ENCODE peak calls at places on chromosome 21, in five cellular contexts. One of them, this sample, is unnamed.

GRCh38 chr21:18869105-18869504 is 465.5 kb upstream of the TMPRSS15 start:
- DNase-seq in prostate gland: no peak
- DNase-seq in stomach: no peak
- DNase-seq in adrenal gland: no peak
- DNase-seq in tibial nerve: no peak
- DNase-seq in this sample: no peak

GRCh38 chr21:32771134-32771523 is 426 bp downstream of the PAXBP1 start:
- DNase-seq in prostate gland: peak
- DNase-seq in stomach: peak
- DNase-seq in adrenal gland: peak
- DNase-seq in tibial nerve: peak
- DNase-seq in this sample: peak

GRCh38 chr21:25639922-25640670 is 1.0 kb downstream of the JAM2 start:
- DNase-seq in prostate gland: peak
- DNase-seq in stomach: no peak
- DNase-seq in adrenal gland: peak
- DNase-seq in tibial nerve: peak
- DNase-seq in this sample: no peak

GRCh38 chr21:46187814-46188213 is 3.6 kb upstream of the SPATC1L start:
- DNase-seq in prostate gland: no peak
- DNase-seq in stomach: no peak
- DNase-seq in adrenal gland: no peak
- DNase-seq in tibial nerve: no peak
- DNase-seq in this sample: no peak

GRCh38 chr21:35611752-35612151 is 448.6 kb downstream of the SETD4 start:
- DNase-seq in prostate gland: no peak
- DNase-seq in stomach: no peak
- DNase-seq in adrenal gland: no peak
- DNase-seq in tibial nerve: no peak
- DNase-seq in this sample: no peak

GRCh38 chr21:32468567-32469175 is 56.2 kb downstream of the EVA1C start:
- DNase-seq in prostate gland: no peak
- DNase-seq in stomach: no peak
- DNase-seq in adrenal gland: no peak
- DNase-seq in tibial nerve: no peak
- DNase-seq in this sample: no peak

GRCh38 chr21:25709684-25710265 is 24.9 kb downstream of the ATP5PF start:
- DNase-seq in prostate gland: no peak
- DNase-seq in stomach: no peak
- DNase-seq in adrenal gland: no peak
- DNase-seq in tibial nerve: no peak
- DNase-seq in this sample: no peak

GRCh38 chr21:36627242-36627641 is 71.7 kb upstream of the SIM2 start:
- DNase-seq in prostate gland: no peak
- DNase-seq in stomach: no peak
- DNase-seq in adrenal gland: no peak
- DNase-seq in tibial nerve: no peak
- DNase-seq in this sample: no peak

GRCh38 chr21:36927718-36928117 is 38.8 kb downstream of the HLCS start:
- DNase-seq in prostate gland: peak
- DNase-seq in stomach: peak
- DNase-seq in adrenal gland: peak
- DNase-seq in tibial nerve: peak
- DNase-seq in this sample: peak

GRCh38 chr21:46304437-46304836 is 18.3 kb downstream of the YBEY start:
- DNase-seq in prostate gland: no peak
- DNase-seq in stomach: no peak
- DNase-seq in adrenal gland: no peak
- DNase-seq in tibial nerve: no peak
- DNase-seq in this sample: no peak

GRCh38 chr21:33561373-33561772 is 18.5 kb downstream of the SON start:
- DNase-seq in prostate gland: no peak
- DNase-seq in stomach: no peak
- DNase-seq in adrenal gland: no peak
- DNase-seq in tibial nerve: no peak
- DNase-seq in this sample: no peak

GRCh38 chr21:33025106-33025470 is 647 bp upstream of the OLIG2 start:
- DNase-seq in prostate gland: no peak
- DNase-seq in stomach: no peak
- DNase-seq in adrenal gland: no peak
- DNase-seq in tibial nerve: no peak
- DNase-seq in this sample: no peak

GRCh38 chr21:36104306-36105300 is 30.3 kb upstream of the CBR3 start:
- DNase-seq in prostate gland: no peak
- DNase-seq in stomach: peak
- DNase-seq in adrenal gland: peak
- DNase-seq in tibial nerve: peak
- DNase-seq in this sample: no peak

GRCh38 chr21:44434568-44434925 is 20.8 kb upstream of the LRRC3 start:
- DNase-seq in prostate gland: no peak
- DNase-seq in stomach: no peak
- DNase-seq in adrenal gland: peak
- DNase-seq in tibial nerve: no peak
- DNase-seq in this sample: peak

GRCh38 chr21:33325222-33326067 is 675 bp downstream of the IFNAR1 start:
- DNase-seq in prostate gland: peak
- DNase-seq in stomach: peak
- DNase-seq in adrenal gland: peak
- DNase-seq in tibial nerve: peak
- DNase-seq in this sample: peak

GRCh38 chr21:34027727-34028461 is 45.5 kb upstream of the MRPS6 start:
- DNase-seq in prostate gland: no peak
- DNase-seq in stomach: no peak
- DNase-seq in adrenal gland: no peak
- DNase-seq in tibial nerve: no peak
- DNase-seq in this sample: no peak

GRCh38 chr21:26881504-26882228 is 36.5 kb upstream of the ADAMTS1 start:
- DNase-seq in prostate gland: no peak
- DNase-seq in stomach: no peak
- DNase-seq in adrenal gland: no peak
- DNase-seq in tibial nerve: no peak
- DNase-seq in this sample: no peak
- TF ChIP-seq CTCF in prostate gland: peak
- TF ChIP-seq CTCF in stomach: no peak
- TF ChIP-seq CTCF in adrenal gland: no peak
- TF ChIP-seq CTCF in tibial nerve: no peak
- TF ChIP-seq CTCF in this sample: no peak

GRCh38 chr21:42461881-42462877 is 33.8 kb downstream of the RSPH1 start:
- DNase-seq in prostate gland: no peak
- DNase-seq in stomach: peak
- DNase-seq in adrenal gland: peak
- DNase-seq in tibial nerve: no peak
- DNase-seq in this sample: no peak
- TF ChIP-seq POLR2A in prostate gland: no peak
- TF ChIP-seq POLR2A in stomach: no peak
- TF ChIP-seq POLR2A in adrenal gland: no peak
- TF ChIP-seq POLR2A in tibial nerve: no peak
- TF ChIP-seq POLR2A in this sample: no peak

DNA sequence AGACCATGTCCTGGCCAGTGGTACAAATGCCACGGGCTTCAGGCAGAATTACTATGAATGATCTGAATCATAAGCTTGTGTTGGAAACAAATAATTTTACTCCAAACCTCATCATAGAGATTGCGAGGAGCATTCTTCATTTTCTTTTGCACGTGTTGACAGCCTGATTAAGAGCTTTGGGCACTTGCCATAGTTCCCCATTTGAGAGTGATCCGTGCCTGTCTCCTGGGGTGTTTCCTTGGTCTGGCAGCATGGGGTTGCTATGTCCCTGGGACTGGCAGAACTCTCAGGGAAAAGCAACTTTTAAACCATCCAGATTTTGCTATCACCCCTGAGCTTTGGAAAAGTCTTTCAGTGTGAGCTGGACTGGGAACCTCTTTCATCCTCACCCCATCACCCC is 54.3 kb upstream of the KCNJ6 start:
- DNase-seq in prostate gland: no peak
- DNase-seq in stomach: no peak
- DNase-seq in adrenal gland: no peak
- DNase-seq in tibial nerve: no peak
- DNase-seq in this sample: no peak
- TF ChIP-seq CTCF in prostate gland: no peak
- TF ChIP-seq CTCF in stomach: no peak
- TF ChIP-seq CTCF in adrenal gland: no peak
- TF ChIP-seq CTCF in tibial nerve: no peak
- TF ChIP-seq CTCF in this sample: no peak

GRCh38 chr21:16534408-16535099 is 804.8 kb downstream of the USP25 start:
- DNase-seq in prostate gland: peak
- DNase-seq in stomach: peak
- DNase-seq in adrenal gland: peak
- DNase-seq in tibial nerve: peak
- DNase-seq in this sample: peak

GRCh38 chr21:16535100-16535418 is 805.3 kb downstream of the USP25 start:
- DNase-seq in prostate gland: peak
- DNase-seq in stomach: peak
- DNase-seq in adrenal gland: peak
- DNase-seq in tibial nerve: peak
- DNase-seq in this sample: peak

GRCh38 chr21:16530656-16531055 is 800.9 kb downstream of the USP25 start:
- DNase-seq in prostate gland: no peak
- DNase-seq in stomach: no peak
- DNase-seq in adrenal gland: no peak
- DNase-seq in tibial nerve: no peak
- DNase-seq in this sample: no peak

GRCh38 chr21:16533692-16534407 is 804.1 kb downstream of the USP25 start:
- DNase-seq in prostate gland: no peak
- DNase-seq in stomach: no peak
- DNase-seq in adrenal gland: no peak
- DNase-seq in tibial nerve: peak
- DNase-seq in this sample: no peak

DNA sequence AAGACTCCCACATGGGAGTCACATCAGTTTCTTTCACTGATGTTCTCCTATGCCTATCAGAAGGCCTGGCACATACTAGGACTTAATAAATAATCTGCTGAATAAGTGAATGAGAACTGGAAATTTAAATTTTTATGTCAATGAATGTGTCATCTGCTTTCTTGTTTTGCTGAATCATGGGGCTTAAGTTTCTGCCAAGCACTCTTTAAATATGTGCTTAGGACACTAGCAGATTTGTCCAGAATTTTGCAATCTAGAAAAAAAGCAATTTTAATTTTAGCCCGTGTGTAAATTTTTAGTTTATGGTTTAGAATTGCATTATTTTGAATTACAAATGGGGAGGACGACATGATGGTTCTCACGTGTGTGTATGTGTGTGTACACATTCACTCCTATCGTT is 803.1 kb downstream of the USP25 start:
- DNase-seq in prostate gland: no peak
- DNase-seq in stomach: no peak
- DNase-seq in adrenal gland: no peak
- DNase-seq in tibial nerve: no peak
- DNase-seq in this sample: no peak
- TF ChIP-seq POLR2A in prostate gland: no peak
- TF ChIP-seq POLR2A in stomach: no peak
- TF ChIP-seq POLR2A in adrenal gland: no peak
- TF ChIP-seq POLR2A in tibial nerve: no peak
- TF ChIP-seq POLR2A in this sample: no peak

This sample was measured in gastrocnemius medialis.